ENCODE peak calls at places on chromosomes 13 and 19, in four cellular contexts. J is GM04503, U is T-helper 2 cell, M is PC-3. B is an unnamed sample.

GRCh38 chr13:87667686-87668085 is 3.5 kb upstream of the SLITRK5 start:
- DNase-seq in J (no peak), U (no peak), M (peak), B (no peak)

GRCh38 chr13:41352935-41353801 is 42.1 kb downstream of the NAA16 start:
- DNase-seq in J (peak), U (no peak), M (peak), B (no peak)

GRCh38 chr13:28796938-28797257 is 23.2 kb upstream of the MTUS2 start:
- DNase-seq in J (no peak), U (no peak), M (no peak), B (no peak)

GRCh38 chr19:38155453-38155852 is 68.6 kb downstream of the DPF1 start:
- DNase-seq in J (no peak), U (no peak), M (no peak), B (no peak)

GRCh38 chr13:99087954-99088491 is 110.2 kb upstream of the DOCK9 start:
- DNase-seq in J (no peak), U (no peak), M (peak), B (no peak)

GRCh38 chr13:27168086-27168485 is 3.5 kb downstream of the USP12 start:
- DNase-seq in J (no peak), U (no peak), M (no peak), B (no peak)

GRCh38 chr19:10565028-10565566 is 713 bp downstream of the KRI1 start:
- DNase-seq in J (no peak), U (no peak), M (peak), B (no peak)

GRCh38 chr13:98992355-98992754 is 14.5 kb upstream of the DOCK9 start:
- DNase-seq in J (no peak), U (no peak), M (no peak), B (no peak)

GRCh38 chr13:27036236-27036981 is 135.2 kb downstream of the USP12 start:
- DNase-seq in J (no peak), U (no peak), M (peak), B (no peak)

GRCh38 chr13:66443926-66444325 is 786.2 kb downstream of the PCDH9 start:
- DNase-seq in J (no peak), U (no peak), M (no peak), B (no peak)

GRCh38 chr19:48170817-48171347 is 402 bp downstream of the ZSWIM9 start:
- DNase-seq in J (no peak), U (no peak), M (no peak), B (no peak)

GRCh38 chr13:51737609-51738008 is 66.4 kb downstream of the DHRS12 start:
- DNase-seq in J (no peak), U (no peak), M (no peak), B (no peak)

GRCh38 chr19:57192993-57193392 is 1.7 kb downstream of the ZNF264 start:
- DNase-seq in J (no peak), U (no peak), M (no peak), B (no peak)

B was measured in GOT3.